ENCODE peak calls at places on chromosomes 4 and X, in six cellular contexts. One of them, this sample, is unnamed.

GRCh38 chr4:156598138-156598681 is 373.4 kb downstream of the PDGFC start:
- DNase-seq in NCI-H774: peak; percentile 6
- DNase-seq in astrocyte of the spinal cord: peak; percentile 77
- DNase-seq in prostate gland: no peak
- DNase-seq in activated naive CD8-positive, alpha-beta T cell treated with anti-CD3 and anti-CD28 coated beads, Interleukin-2, amount 10 ng/mL, durations not matched to agents 7 days and 5 days: no peak
- DNase-seq in AG08396: no peak
- DNase-seq in this sample: no peak

GRCh38 chr4:84529169-84529751 is 30.2 kb upstream of the NKX6-1 start:
- DNase-seq in AG08396: peak; percentile 10
- DNase-seq in astrocyte of the spinal cord: peak; percentile 31
- DNase-seq in activated naive CD8-positive, alpha-beta T cell treated with anti-CD3 and anti-CD28 coated beads, Interleukin-2, amount 10 ng/mL, durations not matched to agents 7 days and 5 days: no peak
- DNase-seq in prostate gland: no peak
- DNase-seq in NCI-H774: no peak
- DNase-seq in this sample: no peak

GRCh38 chrX:41889317-41890025 is 33.9 kb downstream of the CASK start:
- DNase-seq in activated naive CD8-positive, alpha-beta T cell treated with anti-CD3 and anti-CD28 coated beads, Interleukin-2, amount 10 ng/mL, durations not matched to agents 7 days and 5 days: no peak
- DNase-seq in prostate gland: no peak
- DNase-seq in astrocyte of the spinal cord: peak; percentile 24
- DNase-seq in NCI-H774: no peak
- DNase-seq in AG08396: no peak
- DNase-seq in this sample: no peak

GRCh38 chr4:52157641-52158316 is 106.7 kb downstream of the SPATA18 start:
- DNase-seq in AG08396: no peak
- DNase-seq in astrocyte of the spinal cord: peak; percentile 22
- DNase-seq in prostate gland: no peak
- DNase-seq in NCI-H774: no peak
- DNase-seq in activated naive CD8-positive, alpha-beta T cell treated with anti-CD3 and anti-CD28 coated beads, Interleukin-2, amount 10 ng/mL, durations not matched to agents 7 days and 5 days: no peak
- DNase-seq in this sample: no peak

GRCh38 chrX:105845661-105846060 is 23.3 kb downstream of the NRK start:
- DNase-seq in AG08396: no peak
- DNase-seq in astrocyte of the spinal cord: no peak
- DNase-seq in NCI-H774: no peak
- DNase-seq in activated naive CD8-positive, alpha-beta T cell treated with anti-CD3 and anti-CD28 coated beads, Interleukin-2, amount 10 ng/mL, durations not matched to agents 7 days and 5 days: no peak
- DNase-seq in prostate gland: no peak
- DNase-seq in this sample: no peak

GRCh38 chrX:103730147-103730546 is 19.4 kb downstream of the TMEM31 start:
- DNase-seq in astrocyte of the spinal cord: peak; percentile 8
- DNase-seq in AG08396: no peak
- DNase-seq in NCI-H774: no peak
- DNase-seq in activated naive CD8-positive, alpha-beta T cell treated with anti-CD3 and anti-CD28 coated beads, Interleukin-2, amount 10 ng/mL, durations not matched to agents 7 days and 5 days: no peak
- DNase-seq in prostate gland: no peak
- DNase-seq in this sample: no peak

GRCh38 chr4:112514449-112515277 is 1.3 kb downstream of the NEUROG2 start:
- DNase-seq in prostate gland: no peak
- DNase-seq in activated naive CD8-positive, alpha-beta T cell treated with anti-CD3 and anti-CD28 coated beads, Interleukin-2, amount 10 ng/mL, durations not matched to agents 7 days and 5 days: no peak
- DNase-seq in astrocyte of the spinal cord: no peak
- DNase-seq in NCI-H774: no peak
- DNase-seq in AG08396: no peak
- DNase-seq in this sample: no peak

GRCh38 chr4:76836860-76837564 is 60.9 kb downstream of the SOWAHB start:
- DNase-seq in AG08396: no peak
- DNase-seq in activated naive CD8-positive, alpha-beta T cell treated with anti-CD3 and anti-CD28 coated beads, Interleukin-2, amount 10 ng/mL, durations not matched to agents 7 days and 5 days: no peak
- DNase-seq in NCI-H774: no peak
- DNase-seq in astrocyte of the spinal cord: no peak
- DNase-seq in prostate gland: no peak
- DNase-seq in this sample: no peak

GRCh38 chr4:26576171-26576829 is 7.6 kb upstream of the TBC1D19 start:
- DNase-seq in astrocyte of the spinal cord: peak; percentile 63
- DNase-seq in NCI-H774: no peak
- DNase-seq in prostate gland: no peak
- DNase-seq in activated naive CD8-positive, alpha-beta T cell treated with anti-CD3 and anti-CD28 coated beads, Interleukin-2, amount 10 ng/mL, durations not matched to agents 7 days and 5 days: no peak
- DNase-seq in AG08396: peak; percentile 32
- DNase-seq in this sample: no peak

GRCh38 chrX:154605566-154605965 is 13.5 kb downstream of the CTAG1B start:
- DNase-seq in AG08396: no peak
- DNase-seq in prostate gland: no peak
- DNase-seq in astrocyte of the spinal cord: no peak
- DNase-seq in NCI-H774: no peak
- DNase-seq in activated naive CD8-positive, alpha-beta T cell treated with anti-CD3 and anti-CD28 coated beads, Interleukin-2, amount 10 ng/mL, durations not matched to agents 7 days and 5 days: no peak
- DNase-seq in this sample: no peak

GRCh38 chr4:93876739-93877138 is 48.2 kb downstream of the ATOH1 start:
- DNase-seq in prostate gland: no peak
- DNase-seq in NCI-H774: no peak
- DNase-seq in astrocyte of the spinal cord: no peak
- DNase-seq in AG08396: no peak
- DNase-seq in activated naive CD8-positive, alpha-beta T cell treated with anti-CD3 and anti-CD28 coated beads, Interleukin-2, amount 10 ng/mL, durations not matched to agents 7 days and 5 days: no peak
- DNase-seq in this sample: no peak

This sample was measured in T-helper 9 cell.